ENCODE peak calls at places on chromosomes 12 and 14, in nine cellular contexts. W is HepG2, M is transverse colon, H is stomach, U is HCT116, Z is prostate gland, Y is sigmoid colon, T is GM12878, F is GM23338. C is an unnamed sample.

GRCh38 chr12:12392428-12392827 is 35.5 kb downstream of the BORCS5 start:
- DNase-seq in W (no peak), M (no peak), H (no peak), U (no peak), Z (no peak), Y (no peak), T (no peak), F (no peak), C (no peak)

GRCh38 chr14:99562848-99563748 is 40.9 kb downstream of the CCDC85C start:
- DNase-seq in W (peak), M (peak), H (peak), U (no peak), Z (peak), Y (peak), T (no peak), F (peak), C (no peak)

GRCh38 chr14:95046711-95047681 is 110.3 kb downstream of the DICER1 start:
- DNase-seq in W (no peak), M (peak), H (peak), U (no peak), Z (peak), Y (peak), T (no peak), F (no peak), C (no peak)

GRCh38 chr12:75660107-75660530 is 148.7 kb upstream of the KRR1 start:
- DNase-seq in W (no peak), M (no peak), H (no peak), U (peak), Z (no peak), Y (no peak), T (no peak), F (no peak), C (no peak)

GRCh38 chr12:81644503-81644902 is 114.6 kb downstream of the PPFIA2 start:
- DNase-seq in W (peak), M (no peak), H (no peak), U (peak), Z (no peak), Y (no peak), T (no peak), F (peak), C (peak)

GRCh38 chr12:116924558-116925453 is 14.1 kb downstream of the FBXW8 start:
- DNase-seq in W (peak), M (peak), H (no peak), U (peak), Z (no peak), Y (no peak), T (peak), F (no peak), C (no peak)

GRCh38 chr12:26374934-26375333 is 179.6 kb downstream of the SSPN start:
- DNase-seq in W (no peak), M (no peak), H (no peak), U (no peak), Z (no peak), Y (no peak), T (no peak), F (no peak), C (no peak)

GRCh38 chr12:26279908-26280307 is 84.5 kb downstream of the SSPN start:
- DNase-seq in W (no peak), M (no peak), H (no peak), U (no peak), Z (no peak), Y (no peak), T (no peak), F (no peak), C (no peak)

GRCh38 chr12:1842183-1842904 is 22.0 kb downstream of the LRTM2 start:
- DNase-seq in W (no peak), M (peak), H (no peak), U (no peak), Z (no peak), Y (peak), T (no peak), F (no peak), C (peak)

GRCh38 chr12:95440401-95440800 is 33.6 kb upstream of the METAP2 start:
- DNase-seq in W (no peak), M (no peak), H (no peak), U (no peak), Z (no peak), Y (no peak), T (no peak), F (no peak), C (no peak)

GRCh38 chr12:18250313-18250916 is 10.9 kb upstream of the PIK3C2G start:
- DNase-seq in W (peak), M (no peak), H (no peak), U (peak), Z (peak), Y (no peak), T (no peak), F (peak), C (peak)

GRCh38 chr12:109777544-109777943 is 55.7 kb downstream of the TRPV4 start:
- DNase-seq in W (peak), M (peak), H (no peak), U (no peak), Z (no peak), Y (no peak), T (peak), F (peak), C (no peak)

GRCh38 chr12:17763365-17763764 is 326.6 kb downstream of the RERGL start:
- DNase-seq in W (no peak), M (no peak), H (no peak), U (no peak), Z (no peak), Y (no peak), T (no peak), F (no peak), C (no peak)

GRCh38 chr14:103105580-103106168 is 11.1 kb downstream of the EXOC3L4 start:
- DNase-seq in W (no peak), M (peak), H (no peak), U (no peak), Z (no peak), Y (no peak), T (no peak), F (no peak), C (peak)

GRCh38 chr12:94660436-94660835 is 10.1 kb upstream of the TMCC3 start:
- DNase-seq in W (no peak), M (no peak), H (no peak), U (no peak), Z (no peak), Y (no peak), T (no peak), F (no peak), C (no peak)

GRCh38 chr14:48615618-48616017 is 940.2 kb upstream of the MDGA2 start:
- DNase-seq in W (no peak), M (no peak), H (no peak), U (no peak), Z (no peak), Y (no peak), T (no peak), F (no peak), C (no peak)

GRCh38 chr14:72616294-72616693 is 277.6 kb downstream of the DPF3 start:
- DNase-seq in W (no peak), M (no peak), H (no peak), U (no peak), Z (no peak), Y (no peak), T (no peak), F (no peak), C (no peak)

GRCh38 chr12:8648598-8649205 is 13.9 kb downstream of the MFAP5 start:
- DNase-seq in W (no peak), M (no peak), H (no peak), U (no peak), Z (no peak), Y (no peak), T (peak), F (no peak), C (no peak)

GRCh38 chr12:8699714-8700113 is 1.9 kb downstream of the RIMKLB start:
- DNase-seq in W (no peak), M (no peak), H (no peak), U (no peak), Z (no peak), Y (no peak), T (no peak), F (peak), C (no peak)

GRCh38 chr12:68250454-68250853 is 3.0 kb downstream of the IL22 start:
- DNase-seq in W (no peak), M (no peak), H (no peak), U (no peak), Z (no peak), Y (no peak), T (no peak), F (no peak), C (no peak)

GRCh38 chr12:69534389-69534822 is 50.9 kb upstream of the CCT2 start:
- DNase-seq in W (peak), M (peak), H (no peak), U (peak), Z (no peak), Y (peak), T (peak), F (peak), C (no peak)

GRCh38 chr12:109020136-109020535 is 732 bp downstream of the SVOP start:
- DNase-seq in W (no peak), M (no peak), H (no peak), U (no peak), Z (no peak), Y (no peak), T (no peak), F (no peak), C (no peak)

GRCh38 chr14:33908540-33909223 is 42.2 kb downstream of the EGLN3 start:
- DNase-seq in W (peak), M (peak), H (no peak), U (no peak), Z (no peak), Y (no peak), T (no peak), F (peak), C (no peak)

GRCh38 chr12:31245822-31246469 is 80.0 kb downstream of the SINHCAF start:
- DNase-seq in W (peak), M (no peak), H (no peak), U (no peak), Z (no peak), Y (no peak), T (no peak), F (peak), C (no peak)
- TF ChIP-seq CTCF in W (peak), M (no peak), H (no peak), U (no peak), Z (no peak), Y (no peak), T (peak), F (peak), C (no peak)

DNA sequence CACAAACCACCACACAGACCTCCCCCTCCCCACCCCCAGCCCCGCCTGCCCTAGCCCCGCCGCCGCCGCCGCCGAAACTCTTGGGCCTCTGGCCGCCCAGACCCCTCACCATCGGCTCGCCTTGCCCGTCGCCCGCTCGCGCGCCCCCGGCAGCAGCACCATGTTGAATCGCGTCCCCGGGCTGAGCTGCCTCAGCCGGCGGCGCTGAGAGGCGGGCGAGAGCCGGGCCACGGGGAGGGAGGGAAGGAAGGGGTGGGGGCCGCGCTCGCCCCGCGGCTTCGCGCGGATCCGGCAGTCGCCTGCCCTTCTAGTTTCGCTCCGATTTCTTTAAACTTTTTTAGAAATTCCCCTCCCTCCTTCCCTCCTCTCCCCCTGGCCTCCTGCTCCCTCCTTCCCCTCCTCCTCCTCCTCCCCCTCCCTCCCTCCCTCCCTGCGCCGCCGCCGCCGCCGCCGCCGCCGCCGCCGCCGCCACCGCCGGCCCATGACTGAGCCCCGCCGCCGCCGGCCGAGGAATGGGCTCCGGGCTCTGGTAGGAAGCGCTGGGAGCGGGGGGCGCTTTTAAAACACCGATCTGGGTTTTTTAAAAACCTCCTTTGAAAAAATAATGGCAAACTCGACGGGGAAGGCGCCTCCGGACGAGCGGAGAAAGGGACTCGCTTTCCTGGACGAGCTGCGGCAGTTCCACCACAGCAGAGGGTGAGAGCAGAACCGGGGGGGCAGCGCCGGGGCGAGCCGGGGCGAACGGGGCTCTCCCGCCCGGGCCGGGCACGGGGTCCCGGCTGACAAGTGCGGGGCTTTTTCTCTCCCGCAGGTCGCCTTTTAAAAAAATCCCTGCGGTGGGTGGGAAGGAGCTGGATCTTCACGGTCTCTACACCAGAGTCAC is at the start of gene ARID2:
- DNase-seq in W (peak), M (peak), H (peak), U (peak), Z (peak), Y (peak), T (no peak), F (peak), C (no peak)
- TF ChIP-seq POLR2AphosphoS5 in W (no peak), M (peak), H (no peak), U (no peak), Z (peak), Y (peak), T (no peak), F (no peak), C (no peak)

GRCh38 chr12:3837049-3837448 is 36.1 kb downstream of the PARP11 start:
- DNase-seq in W (no peak), M (no peak), H (no peak), U (no peak), Z (no peak), Y (no peak), T (no peak), F (peak), C (no peak)
- TF ChIP-seq CTCF in W (no peak), M (no peak), H (no peak), U (peak), Z (no peak), Y (no peak), T (peak), F (peak), C (no peak)

GRCh38 chr14:38078393-38078792 is 129.3 kb upstream of the SSTR1 start:
- DNase-seq in W (no peak), M (peak), H (peak), U (no peak), Z (no peak), Y (no peak), T (no peak), F (no peak), C (no peak)
- TF ChIP-seq POLR2AphosphoS5 in W (no peak), M (no peak), H (no peak), U (no peak), Z (no peak), Y (no peak), T (no peak), F (no peak), C (no peak)

GRCh38 chr14:69288001-69288771 is 28.2 kb downstream of the GALNT16 start:
- DNase-seq in W (peak), M (peak), H (peak), U (no peak), Z (no peak), Y (peak), T (no peak), F (peak), C (no peak)
- TF ChIP-seq CTCF in W (peak), M (peak), H (no peak), U (peak), Z (no peak), Y (no peak), T (no peak), F (peak), C (no peak)

GRCh38 chr12:98751580-98752115 is 106.6 kb downstream of the APAF1 start:
- DNase-seq in W (no peak), M (no peak), H (no peak), U (no peak), Z (no peak), Y (no peak), T (no peak), F (no peak), C (no peak)
- TF ChIP-seq POLR2AphosphoS5 in W (no peak), M (no peak), H (no peak), U (no peak), Z (no peak), Y (no peak), T (no peak), F (no peak), C (no peak)

C was measured in HL-60.